ENCODE peak calls at places on chromosome 9, in five cellular contexts. R is AG20443, Q is HuH-7, J is Kasumi-1, T is HS-27A. U is an unnamed sample.
A peak's percentile ranks its signal among the peaks of the same experiment; 100 is the strongest.

GRCh38 chr9:29213374-29214161 is 1640.3 kb upstream of the C9orf72 start:
- DNase-seq in R (peak; percentile 9), Q (no peak), J (no peak), T (no peak), U (peak; percentile 24)

GRCh38 chr9:117595650-117596049 is 108.6 kb upstream of the TLR4 start:
- DNase-seq in R (no peak), Q (no peak), J (no peak), T (no peak), U (no peak)

GRCh38 chr9:114311571-114312512 is 11.1 kb upstream of the ORM1 start:
- DNase-seq in R (peak; percentile 1), Q (no peak), J (no peak), T (no peak), U (no peak)

GRCh38 chr9:94767331-94768099 is 41.0 kb downstream of the AOPEP start:
- DNase-seq in R (no peak), Q (no peak), J (no peak), T (no peak), U (no peak)

GRCh38 chr9:21670374-21670773 is 132.1 kb upstream of the MTAP start:
- DNase-seq in R (no peak), Q (no peak), J (no peak), T (no peak), U (no peak)

GRCh38 chr9:82987370-82987769 is 75.6 kb downstream of the RASEF start:
- DNase-seq in R (no peak), Q (no peak), J (no peak), T (no peak), U (no peak)

GRCh38 chr9:133252301-133252776 is 22.7 kb downstream of the ABO start:
- DNase-seq in R (no peak), Q (no peak), J (no peak), T (no peak), U (no peak)

GRCh38 chr9:117224676-117225075 is 190.2 kb downstream of the ASTN2 start:
- DNase-seq in R (no peak), Q (no peak), J (no peak), T (no peak), U (no peak)

GRCh38 chr9:16343249-16344237 is 526.9 kb downstream of the BNC2 start:
- DNase-seq in R (no peak), Q (no peak), J (no peak), T (no peak), U (no peak)

GRCh38 chr9:27572918-27573698 is at the start of gene C9orf72:
- DNase-seq in R (peak; percentile 94), Q (peak; percentile 48), J (peak; percentile 39), T (no peak), U (no peak)

GRCh38 chr9:113360242-113360842 is 11.0 kb downstream of the BSPRY start:
- DNase-seq in R (no peak), Q (no peak), J (no peak), T (no peak), U (no peak)

GRCh38 chr9:22415941-22416691 is 30.5 kb upstream of the DMRTA1 start:
- DNase-seq in R (no peak), Q (no peak), J (no peak), T (no peak), U (no peak)

GRCh38 chr9:114276908-114277821 is 45.7 kb upstream of the ORM1 start:
- DNase-seq in R (peak; percentile 93), Q (no peak), J (no peak), T (peak; percentile 19), U (peak; percentile 49)

GRCh38 chr9:134293576-134294227 is 32.6 kb upstream of the RXRA start:
- DNase-seq in R (peak; percentile 81), Q (no peak), J (no peak), T (no peak), U (no peak)

GRCh38 chr9:137611623-137612609 is 6.4 kb downstream of the ARRDC1 start:
- DNase-seq in R (peak; percentile 85), Q (peak; percentile 55), J (no peak), T (peak; percentile 47), U (peak; percentile 90)

GRCh38 chr9:93126825-93127368 is 7.2 kb downstream of the NINJ1 start:
- DNase-seq in R (no peak), Q (no peak), J (no peak), T (no peak), U (peak; percentile 48)

GRCh38 chr9:8868632-8869031 is 1069.1 kb upstream of the DMAC1 start:
- DNase-seq in R (no peak), Q (no peak), J (no peak), T (no peak), U (peak; percentile 68)

GRCh38 chr9:126500600-126501382 is 112.9 kb upstream of the LMX1B start:
- DNase-seq in R (peak; percentile 90), Q (peak; percentile 97), J (peak; percentile 79), T (no peak), U (peak; percentile 51)

GRCh38 chr9:129416831-129417604 is 203.9 kb downstream of the C9orf50 start:
- DNase-seq in R (no peak), Q (no peak), J (no peak), T (no peak), U (peak; percentile 58)

GRCh38 chr9:121699271-121700164 is 48.1 kb downstream of the DAB2IP start:
- DNase-seq in R (peak; percentile 22), Q (no peak), J (peak; percentile 21), T (no peak), U (no peak)